ENCODE peak calls at places on chromosomes 6 and 20, in eight cellular contexts. One of them, this sample, is unnamed.

GRCh38 chr20:1341561-1342265 is 12.8 kb upstream of the SDCBP2 start:
- DNase-seq in HT-29: no peak
- DNase-seq in AG10803: peak; percentile 70
- DNase-seq in A549: no peak
- DNase-seq in HS-27A: no peak
- DNase-seq in ELF-1: no peak
- DNase-seq in NCI-H1105: no peak
- DNase-seq in NCI-H146: no peak
- DNase-seq in this sample: peak; percentile 43

GRCh38 chr6:150297327-150298028 is 71.3 kb upstream of the IYD start:
- DNase-seq in HT-29: no peak
- DNase-seq in AG10803: peak; percentile 25
- DNase-seq in A549: no peak
- DNase-seq in HS-27A: peak; percentile 20
- DNase-seq in ELF-1: no peak
- DNase-seq in NCI-H1105: no peak
- DNase-seq in NCI-H146: no peak
- DNase-seq in this sample: no peak

GRCh38 chr6:32883789-32884188 is 29.8 kb downstream of the PSMB9 start:
- DNase-seq in HT-29: no peak
- DNase-seq in AG10803: peak; percentile 82
- DNase-seq in A549: no peak
- DNase-seq in HS-27A: peak; percentile 53
- DNase-seq in ELF-1: peak; percentile 21
- DNase-seq in NCI-H1105: no peak
- DNase-seq in NCI-H146: no peak
- DNase-seq in this sample: no peak

GRCh38 chr20:36778831-36779655 is 5.5 kb upstream of the DSN1 start:
- DNase-seq in HT-29: no peak
- DNase-seq in AG10803: no peak
- DNase-seq in A549: no peak
- DNase-seq in HS-27A: no peak
- DNase-seq in ELF-1: no peak
- DNase-seq in NCI-H1105: no peak
- DNase-seq in NCI-H146: no peak
- DNase-seq in this sample: no peak

GRCh38 chr20:62977613-62978558 is 25.4 kb downstream of the SLC17A9 start:
- DNase-seq in HT-29: peak; percentile 80
- DNase-seq in AG10803: no peak
- DNase-seq in A549: peak; percentile 49
- DNase-seq in HS-27A: no peak
- DNase-seq in ELF-1: no peak
- DNase-seq in NCI-H1105: no peak
- DNase-seq in NCI-H146: peak; percentile 36
- DNase-seq in this sample: peak; percentile 30

GRCh38 chr6:163394659-163395058 is 19.9 kb upstream of the QKI start:
- DNase-seq in HT-29: no peak
- DNase-seq in AG10803: no peak
- DNase-seq in A549: no peak
- DNase-seq in HS-27A: no peak
- DNase-seq in ELF-1: no peak
- DNase-seq in NCI-H1105: no peak
- DNase-seq in NCI-H146: no peak
- DNase-seq in this sample: no peak

GRCh38 chr20:18666803-18667460 is 79.1 kb downstream of the DTD1 start:
- DNase-seq in HT-29: no peak
- DNase-seq in AG10803: no peak
- DNase-seq in A549: no peak
- DNase-seq in HS-27A: no peak
- DNase-seq in ELF-1: no peak
- DNase-seq in NCI-H1105: peak; percentile 93
- DNase-seq in NCI-H146: peak; percentile 93
- DNase-seq in this sample: peak; percentile 77

GRCh38 chr20:34365765-34366213 is 2.7 kb downstream of the ITCH start:
- DNase-seq in HT-29: no peak
- DNase-seq in AG10803: no peak
- DNase-seq in A549: no peak
- DNase-seq in HS-27A: no peak
- DNase-seq in ELF-1: no peak
- DNase-seq in NCI-H1105: no peak
- DNase-seq in NCI-H146: no peak
- DNase-seq in this sample: no peak

GRCh38 chr6:111730835-111731234 is 125.2 kb upstream of the TRAF3IP2 start:
- DNase-seq in HT-29: no peak
- DNase-seq in AG10803: no peak
- DNase-seq in A549: no peak
- DNase-seq in HS-27A: no peak
- DNase-seq in ELF-1: no peak
- DNase-seq in NCI-H1105: no peak
- DNase-seq in NCI-H146: peak; percentile 27
- DNase-seq in this sample: no peak

GRCh38 chr20:5550738-5551529 is 199.3 kb upstream of the SHLD1 start:
- DNase-seq in HT-29: no peak
- DNase-seq in AG10803: no peak
- DNase-seq in A549: no peak
- DNase-seq in HS-27A: no peak
- DNase-seq in ELF-1: no peak
- DNase-seq in NCI-H1105: no peak
- DNase-seq in NCI-H146: no peak
- DNase-seq in this sample: peak; percentile 13

GRCh38 chr20:34473262-34473883 is 42.8 kb upstream of the DYNLRB1 start:
- DNase-seq in HT-29: peak; percentile 85
- DNase-seq in AG10803: peak; percentile 38
- DNase-seq in A549: peak; percentile 44
- DNase-seq in HS-27A: peak; percentile 11
- DNase-seq in ELF-1: peak; percentile 17
- DNase-seq in NCI-H1105: peak; percentile 32
- DNase-seq in NCI-H146: peak; percentile 24
- DNase-seq in this sample: peak; percentile 64

GRCh38 chr6:8085053-8085511 is 17.3 kb downstream of the EEF1E1 start:
- DNase-seq in HT-29: peak; percentile 48
- DNase-seq in AG10803: peak; percentile 90
- DNase-seq in A549: no peak
- DNase-seq in HS-27A: peak; percentile 55
- DNase-seq in ELF-1: no peak
- DNase-seq in NCI-H1105: no peak
- DNase-seq in NCI-H146: no peak
- DNase-seq in this sample: peak; percentile 67

GRCh38 chr20:17281478-17281877 is 54.6 kb downstream of the PCSK2 start:
- DNase-seq in HT-29: peak; percentile 61
- DNase-seq in AG10803: peak; percentile 5
- DNase-seq in A549: no peak
- DNase-seq in HS-27A: peak; percentile 11
- DNase-seq in ELF-1: peak; percentile 30
- DNase-seq in NCI-H1105: peak; percentile 50
- DNase-seq in NCI-H146: peak; percentile 91
- DNase-seq in this sample: peak; percentile 83

GRCh38 chr6:42969934-42970333 is 9.0 kb downstream of the PEX6 start:
- DNase-seq in HT-29: no peak
- DNase-seq in AG10803: no peak
- DNase-seq in A549: no peak
- DNase-seq in HS-27A: no peak
- DNase-seq in ELF-1: peak; percentile 15
- DNase-seq in NCI-H1105: no peak
- DNase-seq in NCI-H146: no peak
- DNase-seq in this sample: no peak

GRCh38 chr6:36150283-36150682 is 20.0 kb downstream of the MAPK13 start:
- DNase-seq in HT-29: no peak
- DNase-seq in AG10803: peak; percentile 31
- DNase-seq in A549: no peak
- DNase-seq in HS-27A: no peak
- DNase-seq in ELF-1: no peak
- DNase-seq in NCI-H1105: no peak
- DNase-seq in NCI-H146: no peak
- DNase-seq in this sample: no peak

GRCh38 chr20:63461364-63461763 is 11.1 kb downstream of the KCNQ2 start:
- DNase-seq in HT-29: no peak
- DNase-seq in AG10803: no peak
- DNase-seq in A549: no peak
- DNase-seq in HS-27A: no peak
- DNase-seq in ELF-1: peak; percentile 67
- DNase-seq in NCI-H1105: no peak
- DNase-seq in NCI-H146: no peak
- DNase-seq in this sample: no peak

GRCh38 chr6:45488884-45489283 is 111.2 kb upstream of the SUPT3H start:
- DNase-seq in HT-29: no peak
- DNase-seq in AG10803: no peak
- DNase-seq in A549: no peak
- DNase-seq in HS-27A: no peak
- DNase-seq in ELF-1: no peak
- DNase-seq in NCI-H1105: no peak
- DNase-seq in NCI-H146: no peak
- DNase-seq in this sample: no peak

GRCh38 chr6:13987400-13987865 is 62.7 kb downstream of the RNF182 start:
- DNase-seq in HT-29: no peak
- DNase-seq in AG10803: no peak
- DNase-seq in A549: no peak
- DNase-seq in HS-27A: no peak
- DNase-seq in ELF-1: no peak
- DNase-seq in NCI-H1105: no peak
- DNase-seq in NCI-H146: no peak
- DNase-seq in this sample: no peak

GRCh38 chr20:56540415-56540814 is 7.4 kb downstream of the FAM209B start:
- DNase-seq in HT-29: no peak
- DNase-seq in AG10803: peak; percentile 2
- DNase-seq in A549: no peak
- DNase-seq in HS-27A: no peak
- DNase-seq in ELF-1: no peak
- DNase-seq in NCI-H1105: no peak
- DNase-seq in NCI-H146: no peak
- DNase-seq in this sample: no peak

GRCh38 chr6:98634569-98634968 is 199.8 kb upstream of the POU3F2 start:
- DNase-seq in HT-29: no peak
- DNase-seq in AG10803: no peak
- DNase-seq in A549: no peak
- DNase-seq in HS-27A: no peak
- DNase-seq in ELF-1: peak; percentile 42
- DNase-seq in NCI-H1105: no peak
- DNase-seq in NCI-H146: no peak
- DNase-seq in this sample: no peak

GRCh38 chr20:952196-952795 is 36.2 kb upstream of the ANGPT4 start:
- DNase-seq in HT-29: no peak
- DNase-seq in AG10803: no peak
- DNase-seq in A549: no peak
- DNase-seq in HS-27A: no peak
- DNase-seq in ELF-1: no peak
- DNase-seq in NCI-H1105: no peak
- DNase-seq in NCI-H146: no peak
- DNase-seq in this sample: no peak

GRCh38 chr6:160005861-160006540 is 37.1 kb downstream of the IGF2R start:
- DNase-seq in HT-29: no peak
- DNase-seq in AG10803: peak; percentile 38
- DNase-seq in A549: no peak
- DNase-seq in HS-27A: no peak
- DNase-seq in ELF-1: peak; percentile 56
- DNase-seq in NCI-H1105: no peak
- DNase-seq in NCI-H146: no peak
- DNase-seq in this sample: no peak

GRCh38 chr6:158131926-158132325 is 36.1 kb downstream of the SERAC1 start:
- DNase-seq in HT-29: peak; percentile 50
- DNase-seq in AG10803: no peak
- DNase-seq in A549: peak; percentile 18
- DNase-seq in HS-27A: no peak
- DNase-seq in ELF-1: no peak
- DNase-seq in NCI-H1105: peak; percentile 56
- DNase-seq in NCI-H146: peak; percentile 57
- DNase-seq in this sample: peak; percentile 56

GRCh38 chr6:145020114-145020513 is 715.2 kb downstream of the EPM2A start:
- DNase-seq in HT-29: no peak
- DNase-seq in AG10803: no peak
- DNase-seq in A549: no peak
- DNase-seq in HS-27A: no peak
- DNase-seq in ELF-1: no peak
- DNase-seq in NCI-H1105: no peak
- DNase-seq in NCI-H146: no peak
- DNase-seq in this sample: no peak

GRCh38 chr6:26450240-26450639 is 7.5 kb upstream of the BTN2A1 start:
- DNase-seq in HT-29: no peak
- DNase-seq in AG10803: no peak
- DNase-seq in A549: no peak
- DNase-seq in HS-27A: no peak
- DNase-seq in ELF-1: no peak
- DNase-seq in NCI-H1105: no peak
- DNase-seq in NCI-H146: no peak
- DNase-seq in this sample: no peak